ENCODE peak calls at places on chromosome 16, in four cellular contexts. S, L, G and F are unnamed samples. For H3K36me3 and H3K4me1, the result is how much of the 10 kb centered on the place peaks cover.

GRCh38 chr16:57663436-57663835 is 4.7 kb upstream of the ADGRG3 start:
- DNase-seq in S (no peak), L (no peak), G (no peak), F (no peak)

GRCh38 chr16:10981697-10982216 is 37.4 kb downstream of the CLEC16A start:
- DNase-seq in S (no peak), L (peak), G (no peak), F (no peak)

GRCh38 chr16:21611546-21612384 is 12.4 kb downstream of the METTL9 start:
- DNase-seq in S (no peak), L (no peak), G (no peak), F (no peak)

GRCh38 chr16:49563666-49564065 is 190.1 kb downstream of the C16orf78 start:
- DNase-seq in S (no peak), L (no peak), G (no peak), F (no peak)

GRCh38 chr16:11255737-11256656 is at the start of gene SOCS1:
- DNase-seq in S (peak), L (peak), G (peak), F (peak)

GRCh38 chr16:87582966-87583325 is 19.4 kb upstream of the JPH3 start:
- DNase-seq in S (no peak), L (no peak), G (no peak), F (no peak)

GRCh38 chr16:59635674-59636073 is 901.6 kb upstream of the GOT2 start:
- DNase-seq in S (no peak), L (no peak), G (no peak), F (no peak)

GRCh38 chr16:46673320-46674013 is 15.5 kb downstream of the VPS35 start:
- DNase-seq in S (no peak), L (peak), G (no peak), F (no peak)

GRCh38 chr16:81652798-81653505 is 126.1 kb upstream of the PLCG2 start:
- DNase-seq in S (no peak), L (no peak), G (no peak), F (no peak)

GRCh38 chr16:4330277-4330882 is 14.5 kb downstream of the GLIS2 start:
- DNase-seq in S (peak), L (no peak), G (peak), F (peak)

GRCh38 chr16:53429221-53429943 is 4.9 kb upstream of the RBL2 start:
- DNase-seq in S (no peak), L (no peak), G (no peak), F (no peak)

GRCh38 chr16:2715519-2715918 is 4.5 kb downstream of the PRSS27 start:
- DNase-seq in S (peak), L (no peak), G (peak), F (peak)

GRCh38 chr16:9658157-9658556 is 524.1 kb downstream of the GRIN2A start:
- DNase-seq in S (no peak), L (no peak), G (no peak), F (no peak)

GRCh38 chr16:50494501-50495491 is 53.4 kb upstream of the NKD1 start:
- DNase-seq in S (no peak), L (no peak), G (no peak), F (no peak)

GRCh38 chr16:56880685-56881084 is 15.7 kb downstream of the SLC12A3 start:
- DNase-seq in S (no peak), L (no peak), G (no peak), F (no peak)

GRCh38 chr16:65069090-65069489 is 52.8 kb downstream of the CDH11 start:
- DNase-seq in S (no peak), L (no peak), G (no peak), F (no peak)

GRCh38 chr16:48454051-48454450 is 68.8 kb upstream of the SIAH1 start:
- DNase-seq in S (no peak), L (no peak), G (no peak), F (no peak)

GRCh38 chr16:4679854-4680636 is 13.3 kb upstream of the NUDT16L1 start:
- DNase-seq in S (peak), L (no peak), G (peak), F (peak)

GRCh38 chr16:19694989-19695388 is 23.0 kb downstream of the KNOP1 start:
- DNase-seq in S (no peak), L (no peak), G (no peak), F (no peak)

GRCh38 chr16:51426276-51426675 is 275.2 kb upstream of the SALL1 start:
- DNase-seq in S (no peak), L (no peak), G (no peak), F (no peak)

GRCh38 chr16:86835981-86836380 is 257.6 kb downstream of the FOXL1 start:
- DNase-seq in S (no peak), L (no peak), G (no peak), F (no peak)

GRCh38 chr16:27080870-27081269 is 14.1 kb downstream of the C16orf82 start:
- DNase-seq in S (peak), L (peak), G (no peak), F (no peak)

GRCh38 chr16:76456016-76456415 is 178.8 kb downstream of the CNTNAP4 start:
- DNase-seq in S (no peak), L (no peak), G (no peak), F (no peak)

GRCh38 chr16:21194771-21195301 is 16.5 kb downstream of the ZP2 start:
- DNase-seq in S (no peak), L (no peak), G (no peak), F (no peak)

GRCh38 chr16:27776556-27776955 is 226.6 kb downstream of the KATNIP start:
- DNase-seq in S (no peak), L (no peak), G (peak), F (no peak)

GRCh38 chr16:27242868-27243590 is 25.5 kb downstream of the NSMCE1 start:
- DNase-seq in S (peak), L (no peak), G (peak), F (no peak)

GRCh38 chr16:49630783-49631182 is 225.1 kb downstream of the ZNF423 start:
- DNase-seq in S (peak), L (no peak), G (no peak), F (no peak)

GRCh38 chr16:19284207-19284606 is 1.3 kb upstream of the CLEC19A start:
- DNase-seq in S (no peak), L (peak), G (peak), F (no peak)

GRCh38 chr16:70692130-70692470 is 6.2 kb upstream of the MTSS2 start:
- DNase-seq in S (no peak), L (no peak), G (no peak), F (no peak)

GRCh38 chr16:70692481-70693203 is 6.8 kb upstream of the MTSS2 start:
- DNase-seq in S (peak), L (no peak), G (no peak), F (no peak)

GRCh38 chr16:70694088-70694487 is 8.2 kb upstream of the MTSS2 start:
- DNase-seq in S (no peak), L (no peak), G (no peak), F (no peak)

GRCh38 chr16:70694517-70695218 is 8.8 kb upstream of the MTSS2 start:
- DNase-seq in S (no peak), L (no peak), G (no peak), F (no peak)

GRCh38 chr16:70693231-70693671 is 7.4 kb upstream of the MTSS2 start:
- DNase-seq in S (peak), L (no peak), G (no peak), F (peak)
- TF ChIP-seq CTCF in S (no peak), L (no peak), G (no peak), F (no peak)

GRCh38 chr16:16037521-16037920 is 88.1 kb downstream of the ABCC1 start:
- DNase-seq in S (no peak), L (no peak), G (no peak), F (no peak)
- H3K36me3 ChIP-seq in S (under half), L (under half), G (half or more), F (half or more)

DNA sequence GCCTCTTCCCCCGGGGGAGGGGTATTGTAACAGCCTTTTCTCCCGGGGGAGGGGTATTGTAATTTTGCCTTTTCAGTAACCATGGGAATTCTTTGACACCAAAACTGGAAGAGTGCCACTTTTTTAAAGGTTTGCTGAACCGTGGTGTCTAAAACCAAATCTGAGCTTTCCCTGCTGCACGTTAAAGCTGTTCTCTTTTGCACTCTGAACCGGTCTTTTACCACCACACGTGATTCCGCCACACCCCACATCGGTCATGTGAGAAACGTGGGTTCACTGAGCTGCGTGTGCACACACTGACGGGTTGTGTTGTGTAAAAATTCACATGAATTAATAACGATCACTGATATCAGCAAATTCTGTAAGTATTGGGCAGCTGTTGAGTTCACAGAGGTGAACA is 9.2 kb upstream of the ACSF3 start:
- DNase-seq in S (no peak), L (no peak), G (no peak), F (no peak)
- H3K4me1 ChIP-seq in S (under half), L (under half), G (under half), F (under half)

DNA sequence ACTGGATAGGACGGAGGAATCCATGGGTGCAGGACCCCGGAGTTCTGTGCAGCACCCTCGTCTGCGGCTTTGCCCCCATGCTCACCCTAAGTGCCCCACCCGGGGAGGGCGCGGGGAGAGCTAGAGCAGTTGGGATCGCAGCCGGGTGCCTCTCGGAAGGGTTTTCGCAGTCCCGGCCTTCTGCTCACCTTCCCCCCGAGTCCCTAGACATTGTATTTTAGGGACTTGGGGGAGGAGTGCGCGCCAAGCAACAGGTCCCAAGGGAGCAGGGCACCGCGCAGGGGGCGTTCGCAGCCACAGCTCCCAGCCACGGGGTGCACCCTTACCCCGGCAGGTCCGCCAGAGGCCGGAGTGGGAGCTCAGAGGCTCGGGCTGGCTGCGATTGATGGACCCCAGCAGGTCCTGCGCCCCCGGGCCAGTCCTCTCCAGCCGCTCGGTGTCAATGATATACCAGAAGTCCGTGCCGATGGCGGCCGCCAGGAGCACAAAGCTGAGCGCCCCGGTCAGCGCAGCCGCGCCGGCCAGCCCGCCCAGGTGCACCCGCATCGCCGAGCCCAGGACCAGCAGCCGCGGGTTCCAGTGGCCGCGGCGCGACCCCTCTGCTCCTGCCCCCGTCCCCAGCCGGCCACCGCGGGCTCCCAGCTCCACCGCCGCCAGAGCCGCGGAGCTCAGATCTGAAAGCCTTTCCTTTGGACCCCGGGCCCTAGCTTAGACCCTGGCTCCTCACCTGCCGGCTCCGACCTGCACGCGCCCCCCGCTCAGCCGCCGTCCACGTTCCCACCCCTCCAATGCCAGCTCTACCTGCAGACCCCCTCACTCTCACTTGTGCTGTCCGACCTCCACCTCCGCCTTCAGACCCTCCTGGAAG is 784 bp downstream of the TMEM114 start:
- DNase-seq in S (no peak), L (no peak), G (no peak), F (no peak)
- TF ChIP-seq CTCF in S (no peak), L (no peak), G (no peak), F (peak)

GRCh38 chr16:1403036-1403435 is 11.5 kb downstream of the UNKL start:
- DNase-seq in S (no peak), L (no peak), G (no peak), F (no peak)

GRCh38 chr16:1401758-1402154 is 12.7 kb downstream of the UNKL start:
- DNase-seq in S (no peak), L (no peak), G (no peak), F (no peak)

GRCh38 chr16:1403733-1404132 is 10.8 kb downstream of the UNKL start:
- DNase-seq in S (no peak), L (no peak), G (no peak), F (no peak)

GRCh38 chr16:1398826-1399581 is 15.5 kb downstream of the UNKL start:
- DNase-seq in S (no peak), L (no peak), G (no peak), F (no peak)

DNA sequence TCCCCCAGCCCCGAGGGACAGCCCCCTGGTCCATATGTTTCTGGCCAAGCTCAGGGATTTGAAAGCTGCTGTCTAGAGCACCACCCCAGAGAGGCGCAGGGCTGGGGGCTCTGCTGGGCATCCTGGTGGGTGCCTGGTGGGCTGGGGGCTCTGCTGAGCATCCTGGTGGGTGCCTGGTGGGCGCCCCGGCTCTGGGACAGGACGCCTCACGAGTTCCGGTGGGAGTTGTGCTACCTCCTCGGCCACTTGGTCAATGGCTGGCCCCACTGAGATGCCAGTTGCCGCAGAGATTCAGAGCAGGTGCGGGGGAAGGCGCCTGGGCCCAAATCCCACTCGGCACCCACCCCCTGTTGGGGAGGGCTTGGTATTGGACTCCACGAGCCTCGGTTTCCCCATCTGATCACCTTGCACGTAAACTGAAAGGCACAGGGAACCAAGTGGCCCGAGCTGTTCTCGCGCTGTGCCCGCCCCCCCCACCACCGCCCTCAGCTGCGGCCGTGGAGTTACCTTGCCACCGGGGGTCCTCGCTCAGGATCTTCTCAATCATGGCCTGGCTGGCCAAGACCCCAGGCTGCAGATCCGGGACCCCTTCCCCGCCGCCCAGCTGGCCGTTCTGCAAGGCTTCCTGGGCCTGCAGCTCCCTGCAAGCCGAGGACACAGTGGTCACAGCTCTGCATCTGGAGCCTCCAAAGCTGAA is 13.3 kb downstream of the UNKL start:
- DNase-seq in S (no peak), L (no peak), G (no peak), F (no peak)
- H3K36me3 ChIP-seq in S (under half), L (under half), G (half or more), F (half or more)

DNA sequence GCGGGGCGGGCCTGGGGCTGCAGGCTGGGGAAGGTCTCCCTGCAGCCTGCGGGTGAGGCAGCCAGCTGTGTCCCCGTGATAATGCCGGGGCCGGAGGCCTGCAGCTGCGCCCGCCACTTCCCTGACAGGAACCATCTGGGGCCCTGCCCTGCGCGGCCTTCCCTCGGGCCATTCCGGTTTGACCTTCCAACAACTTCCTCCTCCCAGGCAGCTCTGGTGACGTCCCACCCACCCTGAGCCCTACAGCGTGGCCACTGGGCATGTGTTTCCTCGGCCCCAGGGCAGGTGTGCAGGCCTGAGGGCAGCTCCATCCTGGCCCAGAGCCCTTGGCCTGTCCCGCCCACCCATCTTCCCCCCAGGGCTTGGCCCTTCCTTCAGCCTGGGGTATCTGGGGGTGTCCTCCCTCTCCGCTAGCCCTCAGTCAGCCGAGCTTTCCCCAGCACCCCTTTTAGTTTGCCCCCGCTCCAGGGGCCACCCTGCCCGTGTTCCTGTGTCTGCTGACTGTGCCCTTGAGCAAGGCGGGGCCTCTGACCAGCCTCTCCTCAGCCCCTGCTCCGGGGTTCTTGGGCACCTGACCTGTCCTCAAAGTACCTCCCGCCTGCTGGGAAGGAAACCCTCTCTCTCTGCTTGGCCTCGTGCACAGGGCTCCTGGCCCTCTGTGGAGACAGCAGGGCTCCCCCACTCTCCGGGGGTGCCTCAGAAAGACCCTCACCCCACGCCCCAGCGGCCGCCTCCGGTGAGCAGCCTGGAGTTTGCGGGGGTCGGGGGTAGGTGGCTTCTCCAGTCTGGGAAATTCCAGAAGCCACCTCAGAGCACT is at the start of gene CBFA2T3:
- DNase-seq in S (peak), L (no peak), G (peak), F (peak)
- H3K4me1 ChIP-seq in S (under half), L (under half), G (under half), F (under half)

GRCh38 chr16:84808812-84809211 is 11.0 kb upstream of the CRISPLD2 start:
- DNase-seq in S (no peak), L (no peak), G (peak), F (no peak)

GRCh38 chr16:84807776-84808175 is 12.0 kb upstream of the CRISPLD2 start:
- DNase-seq in S (no peak), L (no peak), G (peak), F (no peak)

GRCh38 chr16:84806890-84807258 is 12.9 kb upstream of the CRISPLD2 start:
- DNase-seq in S (no peak), L (no peak), G (no peak), F (no peak)

GRCh38 chr16:84804326-84804725 is 15.5 kb upstream of the CRISPLD2 start:
- DNase-seq in S (no peak), L (no peak), G (no peak), F (no peak)

GRCh38 chr16:84806256-84806889 is 13.4 kb upstream of the CRISPLD2 start:
- DNase-seq in S (no peak), L (no peak), G (peak), F (peak)
- TF ChIP-seq CTCF in S (no peak), L (no peak), G (no peak), F (no peak)

GRCh38 chr16:67543036-67543435 is 14.4 kb downstream of the RIPOR1 start:
- DNase-seq in S (peak), L (no peak), G (peak), F (no peak)

GRCh38 chr16:67543582-67543981 is 15.0 kb downstream of the RIPOR1 start:
- DNase-seq in S (no peak), L (no peak), G (peak), F (no peak)

GRCh38 chr16:67545665-67546024 is 16.7 kb upstream of the CTCF start:
- DNase-seq in S (no peak), L (no peak), G (no peak), F (no peak)

GRCh38 chr16:67544844-67545664 is 16.4 kb downstream of the RIPOR1 start:
- DNase-seq in S (no peak), L (no peak), G (peak), F (no peak)

GRCh38 chr16:67544329-67544841 is 15.8 kb downstream of the RIPOR1 start:
- DNase-seq in S (no peak), L (no peak), G (peak), F (no peak)
- H3K36me3 ChIP-seq in S (under half), L (under half), G (half or more), F (half or more)